ENCODE peak calls at places on chromosomes 7 and 10, in five cellular contexts. One of them, this sample, is unnamed.

GRCh38 chr7:29336851-29337627 is 142.5 kb downstream of the CHN2 start:
- DNase-seq in activated T-cell treated with anti-CD3 and anti-CD28 coated beads for 24 hours: no peak
- DNase-seq in NCI-H1417: peak; percentile 95
- DNase-seq in glutamatergic neuron: no peak
- DNase-seq in mammary epithelial cell: no peak
- DNase-seq in this sample: no peak

GRCh38 chr7:123241809-123242208 is 42.0 kb upstream of the SLC13A1 start:
- DNase-seq in activated T-cell treated with anti-CD3 and anti-CD28 coated beads for 24 hours: no peak
- DNase-seq in NCI-H1417: peak; percentile 90
- DNase-seq in glutamatergic neuron: no peak
- DNase-seq in mammary epithelial cell: no peak
- DNase-seq in this sample: no peak

GRCh38 chr7:37234928-37235327 is 213.7 kb downstream of the ELMO1 start:
- DNase-seq in activated T-cell treated with anti-CD3 and anti-CD28 coated beads for 24 hours: no peak
- DNase-seq in NCI-H1417: peak; percentile 63
- DNase-seq in glutamatergic neuron: no peak
- DNase-seq in mammary epithelial cell: peak; percentile 15
- DNase-seq in this sample: peak; percentile 76

GRCh38 chr10:52752801-52753437 is 19.7 kb downstream of the MBL2 start:
- DNase-seq in activated T-cell treated with anti-CD3 and anti-CD28 coated beads for 24 hours: no peak
- DNase-seq in NCI-H1417: no peak
- DNase-seq in glutamatergic neuron: no peak
- DNase-seq in mammary epithelial cell: no peak
- DNase-seq in this sample: no peak

GRCh38 chr10:110410329-110411046 is 87.2 kb upstream of the DUSP5 start:
- DNase-seq in activated T-cell treated with anti-CD3 and anti-CD28 coated beads for 24 hours: no peak
- DNase-seq in NCI-H1417: no peak
- DNase-seq in glutamatergic neuron: no peak
- DNase-seq in mammary epithelial cell: peak; percentile 97
- DNase-seq in this sample: no peak

GRCh38 chr7:38330861-38331709 is 57.6 kb upstream of the TARP start:
- DNase-seq in activated T-cell treated with anti-CD3 and anti-CD28 coated beads for 24 hours: no peak
- DNase-seq in NCI-H1417: no peak
- DNase-seq in glutamatergic neuron: peak; percentile 48
- DNase-seq in mammary epithelial cell: no peak
- DNase-seq in this sample: no peak

GRCh38 chr7:18426564-18427226 is 68.9 kb upstream of the HDAC9 start:
- DNase-seq in activated T-cell treated with anti-CD3 and anti-CD28 coated beads for 24 hours: no peak
- DNase-seq in NCI-H1417: peak; percentile 36
- DNase-seq in glutamatergic neuron: no peak
- DNase-seq in mammary epithelial cell: peak; percentile 69
- DNase-seq in this sample: no peak

GRCh38 chr10:113477451-113477850 is 75.4 kb upstream of the HABP2 start:
- DNase-seq in activated T-cell treated with anti-CD3 and anti-CD28 coated beads for 24 hours: no peak
- DNase-seq in NCI-H1417: no peak
- DNase-seq in glutamatergic neuron: no peak
- DNase-seq in mammary epithelial cell: no peak
- DNase-seq in this sample: no peak

GRCh38 chr7:105493928-105494325 is 28.1 kb downstream of the PUS7 start:
- DNase-seq in activated T-cell treated with anti-CD3 and anti-CD28 coated beads for 24 hours: no peak
- DNase-seq in NCI-H1417: no peak
- DNase-seq in glutamatergic neuron: no peak
- DNase-seq in mammary epithelial cell: no peak
- DNase-seq in this sample: no peak

GRCh38 chr7:47832105-47832715 is 116.1 kb downstream of the PKD1L1 start:
- DNase-seq in activated T-cell treated with anti-CD3 and anti-CD28 coated beads for 24 hours: no peak
- DNase-seq in NCI-H1417: no peak
- DNase-seq in glutamatergic neuron: no peak
- DNase-seq in mammary epithelial cell: no peak
- DNase-seq in this sample: no peak

GRCh38 chr7:156234666-156235494 is 405.7 kb upstream of the RNF32 start:
- DNase-seq in activated T-cell treated with anti-CD3 and anti-CD28 coated beads for 24 hours: no peak
- DNase-seq in NCI-H1417: no peak
- DNase-seq in glutamatergic neuron: no peak
- DNase-seq in mammary epithelial cell: no peak
- DNase-seq in this sample: no peak

GRCh38 chr7:19133891-19134290 is 11.3 kb downstream of the FERD3L start:
- DNase-seq in activated T-cell treated with anti-CD3 and anti-CD28 coated beads for 24 hours: no peak
- DNase-seq in NCI-H1417: peak; percentile 47
- DNase-seq in glutamatergic neuron: no peak
- DNase-seq in mammary epithelial cell: no peak
- DNase-seq in this sample: no peak

GRCh38 chr10:110141185-110141584 is 66.2 kb upstream of the MXI1 start:
- DNase-seq in activated T-cell treated with anti-CD3 and anti-CD28 coated beads for 24 hours: no peak
- DNase-seq in NCI-H1417: no peak
- DNase-seq in glutamatergic neuron: no peak
- DNase-seq in mammary epithelial cell: peak; percentile 53
- DNase-seq in this sample: no peak

GRCh38 chr10:120485946-120486345 is 28.9 kb downstream of the PLPP4 start:
- DNase-seq in activated T-cell treated with anti-CD3 and anti-CD28 coated beads for 24 hours: no peak
- DNase-seq in NCI-H1417: no peak
- DNase-seq in glutamatergic neuron: no peak
- DNase-seq in mammary epithelial cell: no peak
- DNase-seq in this sample: no peak

GRCh38 chr7:137343483-137343841 is at the start of gene PTN:
- DNase-seq in activated T-cell treated with anti-CD3 and anti-CD28 coated beads for 24 hours: no peak
- DNase-seq in NCI-H1417: peak; percentile 59
- DNase-seq in glutamatergic neuron: peak; percentile 56
- DNase-seq in mammary epithelial cell: peak; percentile 70
- DNase-seq in this sample: peak; percentile 47

GRCh38 chr7:9557853-9558252 is 1124.4 kb downstream of the NXPH1 start:
- DNase-seq in activated T-cell treated with anti-CD3 and anti-CD28 coated beads for 24 hours: no peak
- DNase-seq in NCI-H1417: peak; percentile 77
- DNase-seq in glutamatergic neuron: no peak
- DNase-seq in mammary epithelial cell: no peak
- DNase-seq in this sample: no peak

GRCh38 chr10:58291538-58292174 is 22.7 kb downstream of the CISD1 start:
- DNase-seq in activated T-cell treated with anti-CD3 and anti-CD28 coated beads for 24 hours: no peak
- DNase-seq in NCI-H1417: peak; percentile 61
- DNase-seq in glutamatergic neuron: no peak
- DNase-seq in mammary epithelial cell: peak; percentile 42
- DNase-seq in this sample: peak; percentile 6

GRCh38 chr10:132140167-132140925 is 46.4 kb upstream of the DPYSL4 start:
- DNase-seq in activated T-cell treated with anti-CD3 and anti-CD28 coated beads for 24 hours: no peak
- DNase-seq in NCI-H1417: no peak
- DNase-seq in glutamatergic neuron: no peak
- DNase-seq in mammary epithelial cell: no peak
- DNase-seq in this sample: no peak

GRCh38 chr7:152486968-152487367 is 51.2 kb upstream of the KMT2C start:
- DNase-seq in activated T-cell treated with anti-CD3 and anti-CD28 coated beads for 24 hours: no peak
- DNase-seq in NCI-H1417: no peak
- DNase-seq in glutamatergic neuron: no peak
- DNase-seq in mammary epithelial cell: no peak
- DNase-seq in this sample: no peak

GRCh38 chr7:132709971-132710567 is 133.8 kb upstream of the PLXNA4 start:
- DNase-seq in activated T-cell treated with anti-CD3 and anti-CD28 coated beads for 24 hours: no peak
- DNase-seq in NCI-H1417: peak; percentile 6
- DNase-seq in glutamatergic neuron: peak; percentile 39
- DNase-seq in mammary epithelial cell: peak; percentile 22
- DNase-seq in this sample: peak; percentile 2

GRCh38 chr7:92682767-92683539 is 92.8 kb upstream of the FAM133B start:
- DNase-seq in activated T-cell treated with anti-CD3 and anti-CD28 coated beads for 24 hours: no peak
- DNase-seq in NCI-H1417: peak; percentile 16
- DNase-seq in glutamatergic neuron: no peak
- DNase-seq in mammary epithelial cell: no peak
- DNase-seq in this sample: no peak

GRCh38 chr7:40525764-40526163 is 391.0 kb downstream of the SUGCT start:
- DNase-seq in activated T-cell treated with anti-CD3 and anti-CD28 coated beads for 24 hours: no peak
- DNase-seq in NCI-H1417: no peak
- DNase-seq in glutamatergic neuron: no peak
- DNase-seq in mammary epithelial cell: no peak
- DNase-seq in this sample: no peak

GRCh38 chr7:44969049-44969700 is 9.6 kb downstream of the MYO1G start:
- DNase-seq in activated T-cell treated with anti-CD3 and anti-CD28 coated beads for 24 hours: no peak
- DNase-seq in NCI-H1417: no peak
- DNase-seq in glutamatergic neuron: no peak
- DNase-seq in mammary epithelial cell: no peak
- DNase-seq in this sample: no peak

GRCh38 chr10:75444781-75445386 is 13.5 kb downstream of the LRMDA start:
- DNase-seq in activated T-cell treated with anti-CD3 and anti-CD28 coated beads for 24 hours: no peak
- DNase-seq in NCI-H1417: no peak
- DNase-seq in glutamatergic neuron: no peak
- DNase-seq in mammary epithelial cell: no peak
- DNase-seq in this sample: no peak

This sample was measured in NCI-H2171 treated with DMSO at 0.1 percent for 48 hours.